ENCODE peak calls at places on chromosomes 6 and 20, in nine cellular contexts. B, S, L, I, K, A, D, G and F are unnamed samples. For H3K4me1, the result is how much of the 10 kb centered on the place peaks cover.

GRCh38 chr6:140572129-140572528 is 1197.7 kb upstream of the CITED2 start:
- DNase-seq in B (no peak), S (peak), L (no peak), I (no peak), K (peak), A (no peak), D (no peak), G (no peak), F (no peak)

GRCh38 chr20:56949318-56949717 is 317.1 kb downstream of the BMP7 start:
- DNase-seq in B (no peak), S (peak), L (no peak), I (peak), K (no peak), A (no peak), D (no peak), G (no peak), F (no peak)

GRCh38 chr6:170317718-170318117 is 11.2 kb downstream of the FAM120B start:
- DNase-seq in B (no peak), S (no peak), L (no peak), I (no peak), K (no peak), A (no peak), D (no peak), G (no peak), F (no peak)

GRCh38 chr20:44204156-44204831 is 6.3 kb downstream of the OSER1 start:
- DNase-seq in B (no peak), S (peak), L (peak), I (peak), K (no peak), A (no peak), D (peak), G (no peak), F (no peak)

GRCh38 chr20:4950437-4950836 is 50.9 kb downstream of the SLC23A2 start:
- DNase-seq in B (no peak), S (no peak), L (no peak), I (no peak), K (no peak), A (no peak), D (no peak), G (no peak), F (no peak)

GRCh38 chr20:62561182-62561581 is 81.1 kb upstream of the SLCO4A1 start:
- DNase-seq in B (no peak), S (no peak), L (no peak), I (no peak), K (no peak), A (no peak), D (no peak), G (no peak), F (no peak)

GRCh38 chr6:89792881-89793280 is 26.7 kb downstream of the MDN1 start:
- DNase-seq in B (no peak), S (peak), L (peak), I (peak), K (no peak), A (peak), D (no peak), G (no peak), F (no peak)

GRCh38 chr20:40959325-40960092 is 69.1 kb upstream of the TOP1 start:
- DNase-seq in B (no peak), S (no peak), L (no peak), I (no peak), K (peak), A (no peak), D (no peak), G (no peak), F (no peak)

GRCh38 chr20:24478584-24478983 is 9.2 kb downstream of the SYNDIG1 start:
- DNase-seq in B (no peak), S (no peak), L (no peak), I (no peak), K (no peak), A (peak), D (no peak), G (no peak), F (no peak)

GRCh38 chr6:36625161-36625919 is 31.2 kb downstream of the SRSF3 start:
- DNase-seq in B (peak), S (peak), L (no peak), I (no peak), K (no peak), A (no peak), D (no peak), G (peak), F (no peak)

GRCh38 chr20:47355489-47356219 is 845 bp downstream of the ZMYND8 start:
- DNase-seq in B (no peak), S (no peak), L (no peak), I (no peak), K (no peak), A (no peak), D (no peak), G (no peak), F (no peak)

GRCh38 chr6:169587992-169588391 is 113.8 kb downstream of the WDR27 start:
- DNase-seq in B (no peak), S (no peak), L (no peak), I (no peak), K (no peak), A (no peak), D (no peak), G (no peak), F (no peak)

GRCh38 chr6:110628330-110628729 is 151.9 kb upstream of the SLC22A16 start:
- DNase-seq in B (no peak), S (peak), L (no peak), I (no peak), K (no peak), A (no peak), D (no peak), G (no peak), F (no peak)

GRCh38 chr6:52931351-52931750 is 21.9 kb upstream of the GSTA3 start:
- DNase-seq in B (no peak), S (no peak), L (no peak), I (no peak), K (no peak), A (peak), D (no peak), G (no peak), F (peak)

GRCh38 chr20:53940883-53941546 is 129.4 kb downstream of the BCAS1 start:
- DNase-seq in B (no peak), S (peak), L (peak), I (no peak), K (peak), A (no peak), D (no peak), G (peak), F (no peak)

GRCh38 chr6:33165581-33166258 is 26.5 kb downstream of the COL11A2 start:
- DNase-seq in B (no peak), S (no peak), L (no peak), I (no peak), K (no peak), A (no peak), D (no peak), G (no peak), F (no peak)

GRCh38 chr6:38404900-38405556 is 234.7 kb downstream of the BTBD9 start:
- DNase-seq in B (no peak), S (peak), L (no peak), I (no peak), K (no peak), A (no peak), D (peak), G (no peak), F (no peak)

GRCh38 chr6:88490865-88491264 is 324.7 kb upstream of the CNR1 start:
- DNase-seq in B (no peak), S (peak), L (no peak), I (no peak), K (no peak), A (no peak), D (no peak), G (no peak), F (no peak)

GRCh38 chr6:43627008-43627825 is 1.8 kb downstream of the GTPBP2 start:
- DNase-seq in B (peak), S (peak), L (peak), I (peak), K (peak), A (peak), D (peak), G (peak), F (peak)

GRCh38 chr6:170080828-170081368 is 210.0 kb downstream of the DLL1 start:
- DNase-seq in B (peak), S (no peak), L (no peak), I (no peak), K (peak), A (no peak), D (no peak), G (no peak), F (peak)

GRCh38 chr6:150492507-150492906 is 107.2 kb upstream of the PLEKHG1 start:
- DNase-seq in B (no peak), S (peak), L (peak), I (peak), K (no peak), A (no peak), D (no peak), G (no peak), F (no peak)

GRCh38 chr20:40682104-40683045 is 6.7 kb downstream of the MAFB start:
- DNase-seq in B (no peak), S (no peak), L (no peak), I (no peak), K (no peak), A (no peak), D (no peak), G (no peak), F (peak)

GRCh38 chr20:36676701-36677421 is 30.9 kb upstream of the SLA2 start:
- DNase-seq in B (no peak), S (no peak), L (no peak), I (peak), K (no peak), A (peak), D (no peak), G (no peak), F (no peak)

GRCh38 chr20:1185316-1185741 is 548 bp upstream of the TMEM74B start:
- DNase-seq in B (no peak), S (no peak), L (peak), I (no peak), K (no peak), A (peak), D (no peak), G (no peak), F (no peak)

GRCh38 chr6:10557886-10558285 is 36.7 kb downstream of the GCNT2 start:
- DNase-seq in B (no peak), S (no peak), L (no peak), I (no peak), K (no peak), A (no peak), D (no peak), G (no peak), F (no peak)

GRCh38 chr6:10555625-10556309 is 34.6 kb downstream of the GCNT2 start:
- DNase-seq in B (no peak), S (no peak), L (no peak), I (no peak), K (peak), A (peak), D (peak), G (peak), F (no peak)

GRCh38 chr6:10558575-10558974 is 37.4 kb downstream of the GCNT2 start:
- DNase-seq in B (no peak), S (no peak), L (no peak), I (no peak), K (no peak), A (peak), D (peak), G (no peak), F (no peak)

GRCh38 chr6:10554826-10555225 is 33.7 kb downstream of the GCNT2 start:
- DNase-seq in B (no peak), S (no peak), L (no peak), I (no peak), K (peak), A (no peak), D (no peak), G (no peak), F (no peak)

DNA sequence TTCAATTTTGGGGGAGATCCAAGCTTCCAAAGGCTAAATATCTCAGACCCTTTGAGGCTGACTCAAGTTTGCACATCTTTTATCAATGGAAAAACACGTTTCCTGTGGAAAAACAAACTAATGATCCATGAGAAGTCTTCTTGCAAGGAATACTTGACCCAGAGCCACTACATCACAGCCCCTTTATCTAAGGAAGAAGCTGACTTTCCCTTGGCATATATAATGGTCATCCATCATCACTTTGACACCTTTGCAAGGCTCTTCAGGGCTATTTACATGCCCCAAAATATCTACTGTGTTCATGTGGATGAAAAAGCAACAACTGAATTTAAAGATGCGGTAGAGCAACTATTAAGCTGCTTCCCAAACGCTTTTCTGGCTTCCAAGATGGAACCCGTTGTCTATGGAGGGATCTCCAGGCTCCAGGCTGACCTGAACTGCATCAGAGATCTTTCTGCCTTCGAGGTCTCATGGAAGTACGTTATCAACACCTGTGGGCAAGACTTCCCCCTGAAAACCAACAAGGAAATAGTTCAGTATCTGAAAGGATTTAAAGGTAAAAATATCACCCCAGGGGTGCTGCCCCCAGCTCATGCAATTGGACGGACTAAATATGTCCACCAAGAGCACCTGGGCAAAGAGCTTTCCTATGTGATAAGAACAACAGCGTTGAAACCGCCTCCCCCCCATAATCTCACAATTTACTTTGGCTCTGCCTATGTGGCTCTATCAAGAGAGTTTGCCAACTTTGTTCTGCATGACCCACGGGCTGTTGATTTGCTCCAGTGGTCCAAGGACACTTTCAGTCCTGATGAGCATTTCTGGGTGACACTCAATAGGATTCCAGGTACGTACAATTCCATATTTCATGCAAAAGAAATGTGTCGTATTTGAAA is 35.6 kb downstream of the GCNT2 start:
- DNase-seq in B (no peak), S (no peak), L (no peak), I (no peak), K (no peak), A (no peak), D (no peak), G (no peak), F (no peak)
- H3K27ac ChIP-seq in B (no peak), S (no peak), L (no peak), I (no peak), K (no peak), A (peak), D (peak), G (no peak), F (no peak)

GRCh38 chr6:143695106-143696059 is 17.6 kb downstream of the PHACTR2 start:
- DNase-seq in B (no peak), S (no peak), L (no peak), I (no peak), K (no peak), A (no peak), D (no peak), G (no peak), F (no peak)
- H3K4me1 ChIP-seq in B (under half), S (under half), L (under half), I (under half), K (under half), A (under half), D (under half), G (under half), F (under half)

GRCh38 chr6:45626087-45626891 is 248.6 kb upstream of the SUPT3H start:
- DNase-seq in B (no peak), S (peak), L (no peak), I (no peak), K (peak), A (no peak), D (no peak), G (no peak), F (no peak)
- H3K27ac ChIP-seq in B (no peak), S (peak), L (peak), I (no peak), K (peak), A (no peak), D (no peak), G (no peak), F (no peak)

DNA sequence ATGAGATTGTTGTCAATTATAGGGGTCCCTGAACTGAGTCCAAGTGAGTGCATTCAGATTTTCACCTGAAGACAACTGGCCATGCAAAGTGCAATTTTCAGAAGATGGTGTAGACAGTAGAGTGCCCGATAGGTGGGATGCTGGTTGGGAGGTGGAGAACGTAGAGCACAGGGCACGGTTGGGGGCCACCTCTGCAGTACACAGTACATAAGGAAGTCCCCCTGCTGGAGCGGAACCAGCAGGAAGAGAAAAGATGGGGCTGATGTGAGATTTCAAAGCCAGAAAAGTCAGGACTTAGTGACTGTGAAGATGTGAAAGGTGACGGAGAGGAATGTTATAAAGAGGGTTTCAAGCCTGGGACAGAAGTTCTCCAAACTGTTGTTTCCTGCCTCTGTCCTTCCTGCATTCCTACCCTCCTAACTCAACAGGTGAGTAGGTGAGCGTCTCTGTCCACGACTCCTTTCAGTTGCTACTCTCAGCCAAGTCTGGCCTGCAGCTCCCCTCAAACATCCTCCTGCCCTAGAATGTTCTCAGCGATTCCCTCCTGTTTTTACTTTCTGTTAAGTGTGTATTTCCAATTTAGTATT is 330.8 kb downstream of the PRL start:
- DNase-seq in B (no peak), S (no peak), L (no peak), I (no peak), K (no peak), A (no peak), D (no peak), G (no peak), F (no peak)
- H3K4me1 ChIP-seq in B (under half), S (under half), L (under half), I (under half), K (under half), A (under half), D (under half), G (under half), F (under half)

GRCh38 chr6:136609878-136610706 is 59.9 kb upstream of the MAP7 start:
- DNase-seq in B (peak), S (peak), L (peak), I (peak), K (peak), A (no peak), D (peak), G (peak), F (peak)

GRCh38 chr6:136608991-136609390 is 58.8 kb upstream of the MAP7 start:
- DNase-seq in B (no peak), S (peak), L (no peak), I (no peak), K (no peak), A (no peak), D (no peak), G (no peak), F (no peak)

GRCh38 chr6:136611133-136611532 is 60.9 kb upstream of the MAP7 start:
- DNase-seq in B (no peak), S (no peak), L (no peak), I (peak), K (no peak), A (no peak), D (peak), G (no peak), F (no peak)

GRCh38 chr6:136607204-136607931 is 57.1 kb upstream of the MAP7 start:
- DNase-seq in B (no peak), S (peak), L (no peak), I (no peak), K (no peak), A (no peak), D (peak), G (no peak), F (no peak)

GRCh38 chr6:136607932-136608772 is 57.9 kb upstream of the MAP7 start:
- DNase-seq in B (peak), S (peak), L (peak), I (peak), K (peak), A (peak), D (peak), G (peak), F (peak)
- H3K27ac ChIP-seq in B (no peak), S (peak), L (peak), I (peak), K (peak), A (no peak), D (peak), G (peak), F (no peak)

DNA sequence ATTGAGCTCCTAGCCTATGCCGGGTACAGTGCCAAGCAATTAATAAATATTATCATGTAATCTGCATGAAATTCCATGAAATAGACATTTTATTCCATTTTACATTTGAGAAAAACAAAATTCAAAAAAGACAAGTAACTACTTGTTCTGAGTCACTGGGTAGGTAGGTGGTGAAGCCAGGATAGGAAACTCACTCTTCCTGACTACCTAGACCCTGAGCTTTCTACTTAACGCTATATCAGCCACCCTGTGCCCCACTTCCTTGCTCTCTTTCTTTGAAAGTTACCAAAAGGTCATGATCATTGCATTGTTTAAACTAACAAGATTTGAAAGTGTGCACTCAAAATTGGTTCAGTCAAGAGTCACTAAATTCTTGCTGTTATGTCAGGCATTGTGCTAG is 235.7 kb downstream of the CD83 start:
- DNase-seq in B (no peak), S (no peak), L (no peak), I (no peak), K (no peak), A (no peak), D (no peak), G (no peak), F (no peak)
- H3K4me1 ChIP-seq in B (under half), S (under half), L (under half), I (under half), K (under half), A (under half), D (under half), G (under half), F (under half)

GRCh38 chr6:166556871-166557322 is 29.6 kb downstream of the RAMACL start:
- DNase-seq in B (peak), S (peak), L (peak), I (peak), K (peak), A (no peak), D (peak), G (peak), F (peak)
- H3K27ac ChIP-seq in B (peak), S (peak), L (peak), I (peak), K (peak), A (no peak), D (peak), G (peak), F (peak)